ENCODE peak calls at places on chromosomes 5 and 9, in five cellular contexts. J is hepatocyte, U is neural progenitor cell, G is esophagus muscularis mucosa, K is fibroblast of lung. I is an unnamed sample.

GRCh38 chr5:34486160-34486765 is 169.9 kb upstream of the RAI14 start:
- DNase-seq in K (peak), J (peak), U (peak), G (peak), I (peak)

GRCh38 chr9:81623778-81624177 is 65.6 kb downstream of the TLE1 start:
- DNase-seq in K (no peak), J (no peak), U (no peak), G (no peak), I (no peak)

GRCh38 chr9:113520109-113520642 is 56.6 kb downstream of the RGS3 start:
- DNase-seq in G (no peak), K (peak), J (peak), U (no peak), I (no peak)

GRCh38 chr9:129720181-129720864 is 32.5 kb downstream of the PTGES start:
- DNase-seq in K (no peak), U (peak), G (no peak), J (no peak), I (no peak)

GRCh38 chr9:22208846-22209585 is 199.9 kb upstream of the CDKN2B start:
- DNase-seq in J (no peak), K (peak), G (no peak), U (no peak), I (no peak)

GRCh38 chr5:178238711-178239592 is 6.3 kb upstream of the PHYKPL start:
- DNase-seq in G (no peak), U (no peak), J (no peak), K (no peak), I (no peak)

GRCh38 chr9:122191519-122191918 is 31.8 kb downstream of the MORN5 start:
- DNase-seq in J (no peak), G (no peak), U (no peak), K (no peak), I (no peak)

GRCh38 chr9:124818431-124819281 is 34.6 kb upstream of the WDR38 start:
- DNase-seq in U (no peak), J (peak), G (no peak), K (peak), I (no peak)

GRCh38 chr9:107388890-107389289 is 100.7 kb downstream of the KLF4 start:
- DNase-seq in U (no peak), G (no peak), K (no peak), J (no peak), I (no peak)

GRCh38 chr5:3599283-3600105 is 3.9 kb downstream of the IRX1 start:
- DNase-seq in U (peak), G (no peak), K (peak), J (no peak), I (no peak)

GRCh38 chr9:93309889-93310425 is 126.0 kb downstream of the WNK2 start:
- DNase-seq in J (no peak), K (no peak), G (no peak), U (no peak), I (no peak)

GRCh38 chr5:99177796-99178195 is 249.0 kb upstream of the CHD1 start:
- DNase-seq in J (no peak), K (no peak), U (no peak), G (no peak), I (no peak)

GRCh38 chr9:37215456-37216229 is 95.3 kb downstream of the ZCCHC7 start:
- DNase-seq in U (no peak), G (no peak), J (no peak), K (peak), I (no peak)

GRCh38 chr9:37217141-37217540 is 96.8 kb downstream of the ZCCHC7 start:
- DNase-seq in G (no peak), J (no peak), K (no peak), U (no peak), I (no peak)

GRCh38 chr9:37220971-37221370 is 100.6 kb downstream of the ZCCHC7 start:
- DNase-seq in J (no peak), K (peak), G (no peak), U (no peak), I (no peak)

GRCh38 chr9:37221489-37222106 is 101.2 kb downstream of the ZCCHC7 start:
- DNase-seq in G (no peak), K (no peak), U (no peak), J (no peak), I (no peak)

GRCh38 chr9:37218800-37219425 is 98.5 kb downstream of the ZCCHC7 start:
- DNase-seq in J (no peak), K (no peak), U (no peak), G (no peak), I (no peak)
- TF ChIP-seq CTCF in J (no peak), K (no peak), U (no peak), G (no peak), I (no peak)

GRCh38 chr9:96140401-96141180 is 161.4 kb downstream of the HSD17B3 start:
- DNase-seq in K (no peak), J (peak), U (peak), G (no peak), I (peak)
- TF ChIP-seq CTCF in K (no peak), J (no peak), U (no peak), G (no peak), I (peak)

GRCh38 chr9:76757274-76757673 is 7.0 kb upstream of the PCA3 start:
- DNase-seq in U (no peak), J (no peak), K (no peak), G (no peak), I (no peak)

GRCh38 chr9:76764138-76764537 is at the start of gene PCA3:
- DNase-seq in K (no peak), J (no peak), G (peak), U (no peak), I (no peak)

GRCh38 chr9:76758476-76758875 is 5.8 kb upstream of the PCA3 start:
- DNase-seq in J (no peak), U (no peak), K (peak), G (peak), I (no peak)

GRCh38 chr9:76759726-76760125 is 4.5 kb upstream of the PCA3 start:
- DNase-seq in G (peak), K (no peak), U (no peak), J (no peak), I (no peak)

DNA sequence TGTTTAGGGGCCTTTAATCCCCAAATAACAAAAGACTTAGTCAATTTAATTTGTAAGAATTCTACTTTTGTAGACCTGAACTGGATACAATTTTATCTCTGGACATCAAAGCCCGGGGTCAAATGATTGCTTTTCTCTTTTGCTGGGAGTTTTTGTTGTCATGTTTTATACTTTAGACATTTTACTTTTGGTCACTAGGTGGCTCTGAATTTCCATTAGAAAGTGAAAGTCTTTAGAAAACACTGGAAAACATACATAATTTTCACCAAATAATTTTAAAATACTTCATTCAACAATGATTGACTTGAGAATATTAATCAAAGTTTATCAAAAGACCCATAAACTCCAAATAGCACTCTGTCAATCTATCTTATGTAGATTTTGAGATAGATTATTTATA is 2.8 kb upstream of the PCA3 start:
- DNase-seq in K (no peak), G (no peak), J (no peak), U (no peak), I (no peak)
- TF ChIP-seq CTCF in K (peak), G (no peak), J (peak), U (peak), I (peak)

GRCh38 chr5:137233726-137234125 is 265.4 kb downstream of the SPOCK1 start:
- DNase-seq in K (peak), U (no peak), J (no peak), G (no peak), I (no peak)

GRCh38 chr5:137231535-137231934 is 267.6 kb downstream of the SPOCK1 start:
- DNase-seq in G (no peak), U (no peak), K (peak), J (no peak), I (no peak)

GRCh38 chr5:137236266-137236665 is 262.9 kb downstream of the SPOCK1 start:
- DNase-seq in K (peak), J (no peak), U (no peak), G (no peak), I (no peak)

GRCh38 chr5:137234973-137235943 is 263.9 kb downstream of the SPOCK1 start:
- DNase-seq in G (no peak), J (no peak), K (peak), U (no peak), I (no peak)
- TF ChIP-seq CTCF in G (no peak), J (no peak), K (no peak), U (no peak), I (no peak)

DNA sequence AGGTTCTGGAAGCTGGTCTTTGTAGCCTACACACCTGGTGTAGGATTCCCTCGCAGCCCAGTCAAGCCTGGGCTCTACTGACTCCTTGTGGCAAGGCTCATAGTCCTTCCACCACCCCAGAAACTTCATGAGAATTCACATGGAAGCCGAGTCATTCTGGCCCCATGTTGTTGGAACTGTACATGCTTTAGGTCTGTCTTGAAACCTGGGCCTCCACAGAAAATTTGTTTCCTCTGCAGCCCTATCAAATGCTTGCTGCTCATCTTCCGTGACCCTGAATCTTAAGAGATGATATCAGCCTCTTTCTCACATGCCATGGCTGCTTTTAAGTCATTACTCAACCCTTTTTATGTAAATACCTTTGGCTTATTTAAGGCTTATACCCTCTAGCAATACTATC is 113.4 kb upstream of the GRHPR start:
- DNase-seq in U (peak), J (peak), G (no peak), K (no peak), I (no peak)
- TF ChIP-seq CTCF in U (peak), J (peak), G (no peak), K (peak), I (peak)

GRCh38 chr5:150045512-150045911 is 40.8 kb downstream of the CSF1R start:
- DNase-seq in G (no peak), K (no peak), U (no peak), J (no peak), I (no peak)
- TF ChIP-seq CTCF in G (no peak), K (no peak), U (peak), J (no peak), I (no peak)

GRCh38 chr5:2128696-2129340 is 246.1 kb upstream of the IRX4 start:
- DNase-seq in G (no peak), K (no peak), J (no peak), U (no peak), I (no peak)
- TF ChIP-seq CTCF in G (no peak), K (no peak), J (no peak), U (no peak), I (no peak)

I was measured in AG09319.